ENCODE peak calls at places on chromosome 15, in six cellular contexts. F is heart right ventricle, T is OCI-LY7, H is GM23338, S is neural progenitor cell, K is HL-60. L is an unnamed sample.

GRCh38 chr15:52765779-52766178 is 24.4 kb downstream of the ONECUT1 start:
- DNase-seq in F (no peak), T (no peak), H (peak), S (peak), K (no peak), L (no peak)

GRCh38 chr15:62565620-62566019 is 400.5 kb upstream of the C2CD4B start:
- DNase-seq in F (no peak), T (no peak), H (no peak), S (no peak), K (no peak), L (no peak)

GRCh38 chr15:49876401-49877038 is 242.5 kb downstream of the ATP8B4 start:
- DNase-seq in F (no peak), T (no peak), H (peak), S (peak), K (no peak), L (no peak)

GRCh38 chr15:38225381-38225780 is 27.3 kb upstream of the SPRED1 start:
- DNase-seq in F (no peak), T (no peak), H (no peak), S (no peak), K (no peak), L (no peak)

GRCh38 chr15:94327356-94327936 is 96.1 kb downstream of the MCTP2 start:
- DNase-seq in F (no peak), T (peak), H (peak), S (peak), K (no peak), L (no peak)

GRCh38 chr15:56076651-56077050 is 83.2 kb upstream of the NEDD4 start:
- DNase-seq in F (no peak), T (no peak), H (no peak), S (no peak), K (no peak), L (no peak)

GRCh38 chr15:63274427-63274826 is 3.0 kb upstream of the APH1B start:
- DNase-seq in F (no peak), T (no peak), H (peak), S (no peak), K (no peak), L (no peak)

GRCh38 chr15:49045691-49046112 is 544 bp downstream of the SECISBP2L start:
- DNase-seq in F (no peak), T (peak), H (peak), S (peak), K (no peak), L (no peak)

GRCh38 chr15:100897201-100897872 is 17.7 kb downstream of the ALDH1A3 start:
- DNase-seq in F (no peak), T (no peak), H (no peak), S (no peak), K (no peak), L (no peak)

GRCh38 chr15:80817901-80818300 is 38.7 kb downstream of the CEMIP start:
- DNase-seq in F (no peak), T (no peak), H (no peak), S (no peak), K (no peak), L (no peak)

GRCh38 chr15:50137330-50137761 is 18.3 kb upstream of the ATP8B4 start:
- DNase-seq in F (no peak), T (no peak), H (no peak), S (no peak), K (no peak), L (no peak)

GRCh38 chr15:71128939-71129562 is 13.8 kb downstream of the THSD4 start:
- DNase-seq in F (no peak), T (no peak), H (no peak), S (no peak), K (no peak), L (no peak)

GRCh38 chr15:51658664-51659063 is 22.6 kb upstream of the SCG3 start:
- DNase-seq in F (no peak), T (no peak), H (peak), S (no peak), K (no peak), L (no peak)

GRCh38 chr15:92843819-92844218 is 56.3 kb upstream of the CHD2 start:
- DNase-seq in F (no peak), T (no peak), H (peak), S (no peak), K (no peak), L (no peak)

GRCh38 chr15:60908888-60909287 is 320.2 kb downstream of the RORA start:
- DNase-seq in F (no peak), T (no peak), H (no peak), S (no peak), K (no peak), L (no peak)

GRCh38 chr15:100875976-100876375 is 3.7 kb upstream of the ALDH1A3 start:
- DNase-seq in F (no peak), T (no peak), H (no peak), S (no peak), K (no peak), L (no peak)

GRCh38 chr15:66629817-66630576 is 64.2 kb upstream of the LCTL start:
- DNase-seq in F (no peak), T (no peak), H (no peak), S (no peak), K (no peak), L (no peak)

GRCh38 chr15:48222627-48223026 is 16.5 kb downstream of the SLC12A1 start:
- DNase-seq in F (no peak), T (no peak), H (no peak), S (no peak), K (no peak), L (no peak)

GRCh38 chr15:55277116-55277564 is 12.5 kb downstream of the RAB27A start:
- DNase-seq in F (no peak), T (no peak), H (no peak), S (no peak), K (no peak), L (no peak)

GRCh38 chr15:67253103-67253502 is 1.4 kb downstream of the AAGAB start:
- DNase-seq in F (no peak), T (no peak), H (no peak), S (no peak), K (no peak), L (no peak)

GRCh38 chr15:39593071-39594055 is 12.5 kb downstream of the THBS1 start:
- DNase-seq in F (no peak), T (no peak), H (no peak), S (no peak), K (no peak), L (no peak)

GRCh38 chr15:70451861-70452653 is 311.3 kb downstream of the UACA start:
- DNase-seq in F (no peak), T (no peak), H (peak), S (peak), K (no peak), L (no peak)

GRCh38 chr15:69794643-69795461 is 302.9 kb downstream of the TLE3 start:
- DNase-seq in F (no peak), T (no peak), H (peak), S (no peak), K (no peak), L (peak)

GRCh38 chr15:96992817-96993216 is 662.3 kb downstream of the NR2F2 start:
- DNase-seq in F (no peak), T (no peak), H (no peak), S (no peak), K (no peak), L (no peak)

GRCh38 chr15:57340673-57341259 is 35.5 kb upstream of the CGNL1 start:
- DNase-seq in F (no peak), T (peak), H (peak), S (peak), K (no peak), L (peak)

GRCh38 chr15:69608661-69609060 is 156.0 kb downstream of the RPLP1 start:
- DNase-seq in F (no peak), T (no peak), H (no peak), S (no peak), K (no peak), L (peak)

GRCh38 chr15:63041982-63042878 is at the start of gene TPM1:
- DNase-seq in F (peak), T (no peak), H (peak), S (peak), K (no peak), L (peak)

GRCh38 chr15:93428135-93428534 is 339.1 kb upstream of the RGMA start:
- DNase-seq in F (no peak), T (no peak), H (no peak), S (peak), K (no peak), L (no peak)

GRCh38 chr15:57640935-57641682 is 49.4 kb downstream of the MYZAP start:
- DNase-seq in F (no peak), T (peak), H (peak), S (peak), K (no peak), L (no peak)

GRCh38 chr15:47987908-47988532 is 132.8 kb upstream of the SLC24A5 start:
- DNase-seq in F (no peak), T (peak), H (peak), S (peak), K (peak), L (no peak)

GRCh38 chr15:51104512-51104911 is 9.8 kb upstream of the TNFAIP8L3 start:
- DNase-seq in F (peak), T (no peak), H (no peak), S (peak), K (no peak), L (peak)

GRCh38 chr15:35141743-35142356 is 56.8 kb upstream of the NANOGP8 start:
- DNase-seq in F (no peak), T (no peak), H (no peak), S (no peak), K (peak), L (no peak)

GRCh38 chr15:23690015-23690414 is 2.9 kb upstream of the NDN start:
- DNase-seq in F (no peak), T (no peak), H (no peak), S (no peak), K (no peak), L (no peak)

GRCh38 chr15:23690450-23690852 is 3.3 kb upstream of the NDN start:
- DNase-seq in F (peak), T (no peak), H (peak), S (peak), K (no peak), L (peak)

GRCh38 chr15:23686466-23687142 is 501 bp downstream of the NDN start:
- DNase-seq in F (peak), T (no peak), H (peak), S (peak), K (no peak), L (peak)

GRCh38 chr15:23687143-23687470 is at the start of gene NDN:
- DNase-seq in F (peak), T (no peak), H (peak), S (peak), K (no peak), L (peak)
- H3K4me3 ChIP-seq in F (peak), T (no peak), H (peak), S (peak), K (no peak), L (peak)

GRCh38 chr15:74906450-74907276 is at the start of gene FAM219B:
- DNase-seq in F (peak), T (peak), H (peak), S (peak), K (peak), L (peak)

GRCh38 chr15:74904190-74904805 is 2.4 kb downstream of the FAM219B start:
- DNase-seq in F (no peak), T (no peak), H (no peak), S (no peak), K (no peak), L (peak)

GRCh38 chr15:74907277-74907870 is 723 bp upstream of the FAM219B start:
- DNase-seq in F (no peak), T (no peak), H (no peak), S (no peak), K (no peak), L (no peak)

GRCh38 chr15:74906193-74906449 is 530 bp downstream of the FAM219B start:
- DNase-seq in F (peak), T (peak), H (peak), S (peak), K (no peak), L (no peak)

GRCh38 chr15:74908635-74909034 is 2.0 kb upstream of the FAM219B start:
- DNase-seq in F (no peak), T (no peak), H (no peak), S (no peak), K (no peak), L (no peak)
- H3K27ac ChIP-seq in F (no peak), T (no peak), H (no peak), S (no peak), K (no peak), L (no peak)

GRCh38 chr15:89111352-89111751 is 23.1 kb downstream of the ABHD2 start:
- DNase-seq in F (no peak), T (no peak), H (no peak), S (no peak), K (no peak), L (no peak)

GRCh38 chr15:89113263-89113662 is 25.0 kb downstream of the ABHD2 start:
- DNase-seq in F (no peak), T (no peak), H (no peak), S (no peak), K (no peak), L (no peak)

GRCh38 chr15:89111961-89112340 is 23.7 kb downstream of the ABHD2 start:
- DNase-seq in F (no peak), T (no peak), H (no peak), S (no peak), K (no peak), L (no peak)

GRCh38 chr15:89110060-89110459 is 21.8 kb downstream of the ABHD2 start:
- DNase-seq in F (no peak), T (no peak), H (no peak), S (no peak), K (no peak), L (no peak)

GRCh38 chr15:89112341-89112971 is 24.2 kb downstream of the ABHD2 start:
- DNase-seq in F (no peak), T (no peak), H (no peak), S (no peak), K (no peak), L (peak)
- H3K4me3 ChIP-seq in F (no peak), T (no peak), H (no peak), S (no peak), K (no peak), L (no peak)

GRCh38 chr15:58951388-58952060 is 18.0 kb upstream of the SLTM start:
- DNase-seq in F (no peak), T (no peak), H (no peak), S (no peak), K (no peak), L (no peak)
- H3K27ac ChIP-seq in F (no peak), T (no peak), H (no peak), S (no peak), K (no peak), L (no peak)

GRCh38 chr15:41777421-41777973 is 3.2 kb downstream of the MAPKBP1 start:
- DNase-seq in F (no peak), T (no peak), H (no peak), S (no peak), K (no peak), L (no peak)
- H3K4me3 ChIP-seq in F (no peak), T (no peak), H (no peak), S (no peak), K (no peak), L (no peak)

GRCh38 chr15:77540346-77541060 is 92.2 kb downstream of the LINGO1 start:
- DNase-seq in F (no peak), T (no peak), H (no peak), S (no peak), K (no peak), L (no peak)

GRCh38 chr15:77542491-77543001 is 90.2 kb downstream of the LINGO1 start:
- DNase-seq in F (no peak), T (no peak), H (no peak), S (no peak), K (no peak), L (no peak)

GRCh38 chr15:77544162-77544561 is 88.5 kb downstream of the LINGO1 start:
- DNase-seq in F (no peak), T (no peak), H (no peak), S (no peak), K (no peak), L (no peak)

GRCh38 chr15:77543159-77543882 is 89.4 kb downstream of the LINGO1 start:
- DNase-seq in F (peak), T (peak), H (peak), S (peak), K (peak), L (peak)

DNA sequence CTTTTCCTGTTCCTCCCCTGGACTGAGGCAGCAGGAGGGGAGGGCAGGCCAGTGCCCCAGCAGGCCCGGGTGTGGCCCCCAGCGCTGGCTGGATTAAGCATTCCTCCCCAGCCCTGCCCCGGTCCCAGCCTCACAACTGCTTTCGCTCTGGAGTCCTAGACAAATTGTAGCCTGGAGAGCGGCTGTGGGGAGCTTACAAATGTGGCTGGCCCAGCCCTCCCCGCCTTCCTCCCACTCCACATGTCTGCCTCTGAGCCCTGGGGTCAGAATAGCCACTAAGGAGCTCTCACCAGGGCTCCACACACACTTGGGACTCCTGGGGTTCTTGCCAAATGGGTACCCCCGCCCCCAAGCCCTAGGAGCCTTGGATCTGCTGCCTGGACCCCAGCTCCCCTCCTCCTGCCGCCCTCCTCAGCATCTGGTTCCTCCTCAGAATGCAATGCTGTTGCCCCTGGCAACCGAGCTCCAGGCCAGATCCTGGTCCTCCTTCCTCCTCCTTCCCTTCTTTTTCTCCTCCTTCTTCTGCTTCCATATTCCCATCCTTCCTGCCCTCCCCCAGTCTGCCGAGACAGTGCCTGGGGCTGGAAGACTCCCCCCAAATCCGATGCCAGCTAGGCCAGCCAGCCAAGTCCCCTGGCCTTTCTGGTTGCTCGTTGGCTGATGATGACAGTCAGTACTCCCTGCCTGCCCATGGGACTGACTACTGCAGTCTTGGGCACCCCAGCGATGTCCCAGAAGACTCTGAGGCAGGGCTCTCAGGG is 91.1 kb downstream of the LINGO1 start:
- DNase-seq in F (peak), T (no peak), H (peak), S (peak), K (no peak), L (no peak)
- H3K27ac ChIP-seq in F (peak), T (no peak), H (no peak), S (no peak), K (no peak), L (no peak)

GRCh38 chr15:40595773-40596172 is 1.7 kb downstream of the KNL1 start:
- DNase-seq in F (no peak), T (no peak), H (no peak), S (no peak), K (no peak), L (no peak)
- H3K4me3 ChIP-seq in F (peak), T (peak), H (no peak), S (peak), K (no peak), L (no peak)

GRCh38 chr15:28274635-28275034 is 47.3 kb downstream of the HERC2 start:
- DNase-seq in F (no peak), T (no peak), H (no peak), S (no peak), K (no peak), L (no peak)
- H3K27ac ChIP-seq in F (no peak), T (no peak), H (no peak), S (no peak), K (no peak), L (no peak)

DNA sequence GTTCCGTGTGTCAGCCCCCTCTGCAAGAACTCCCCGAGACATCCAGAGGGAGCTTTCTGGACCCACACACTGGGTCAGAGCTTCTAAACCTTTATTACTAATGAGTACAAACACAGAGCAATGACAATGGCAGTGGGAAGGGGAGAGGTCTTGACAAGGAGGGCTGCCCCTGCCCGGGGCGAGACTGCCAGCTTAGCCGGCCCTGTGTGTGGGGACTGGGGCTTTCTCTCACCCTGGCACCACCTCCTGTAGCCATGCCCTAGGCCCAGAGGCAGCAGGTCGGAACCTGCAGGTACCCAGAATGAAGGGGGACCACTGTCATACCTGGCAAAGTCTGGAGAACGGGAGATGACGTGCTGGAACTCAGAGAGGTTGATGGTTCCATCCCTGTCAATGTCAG is 3.1 kb downstream of the CIB1 start:
- DNase-seq in F (no peak), T (no peak), H (no peak), S (no peak), K (no peak), L (peak)
- H3K4me3 ChIP-seq in F (peak), T (peak), H (no peak), S (no peak), K (no peak), L (no peak)